ENCODE peak calls at places on chromosomes 12 and 14, in eight cellular contexts. Z is body of pancreas, F is fibroblast of mammary gland, G is ovary, D is colonic mucosa, J is sigmoid colon, P is prostate gland, K is kidney. O is an unnamed sample.
A peak's percentile ranks its signal among the peaks of the same experiment; 100 is the strongest.

GRCh38 chr12:43835656-43836454 is at the start of gene TMEM117:
- DNase-seq in Z (peak; percentile 77), F (peak; percentile 45), G (peak; percentile 63), D (peak; percentile 67), J (peak; percentile 84), P (peak; percentile 55), K (peak; percentile 88), O (peak; percentile 84)

GRCh38 chr14:88613552-88614010 is 50.7 kb downstream of the ZC3H14 start:
- DNase-seq in Z (peak; percentile 51), F (peak; percentile 65), G (no peak), D (no peak), J (no peak), P (peak; percentile 27), K (no peak), O (no peak)

GRCh38 chr12:38053655-38054464 is 262.7 kb upstream of the ALG10B start:
- DNase-seq in Z (peak; percentile 80), F (no peak), G (no peak), D (peak; percentile 48), J (no peak), P (no peak), K (peak; percentile 82), O (no peak)

GRCh38 chr12:53180270-53180930 is at the start of the genes CSAD and ZNF740:
- DNase-seq in Z (peak; percentile 96), F (peak; percentile 96), G (peak; percentile 98), D (peak; percentile 98), J (peak; percentile 99), P (peak; percentile 96), K (peak; percentile 100), O (peak; percentile 99)

GRCh38 chr12:106769078-106769477 is 5.4 kb upstream of the RIC8B start:
- DNase-seq in Z (peak; percentile 38), F (peak; percentile 70), G (no peak), D (no peak), J (no peak), P (no peak), K (no peak), O (no peak)

GRCh38 chr12:68224613-68225285 is 861 bp downstream of the IL26 start:
- DNase-seq in Z (no peak), F (peak; percentile 65), G (no peak), D (no peak), J (no peak), P (no peak), K (no peak), O (no peak)

GRCh38 chr12:119308743-119309456 is 25.6 kb upstream of the CCDC60 start:
- DNase-seq in Z (no peak), F (no peak), G (no peak), D (no peak), J (no peak), P (no peak), K (no peak), O (peak; percentile 35)

GRCh38 chr12:575948-576612 is 87.2 kb downstream of the NINJ2 start:
- DNase-seq in Z (peak; percentile 77), F (peak; percentile 58), G (peak; percentile 63), D (peak; percentile 83), J (peak; percentile 87), P (peak; percentile 33), K (peak; percentile 92), O (peak; percentile 77)

GRCh38 chr14:38238332-38238731 is 17.6 kb downstream of the CLEC14A start:
- DNase-seq in Z (no peak), F (peak; percentile 44), G (no peak), D (no peak), J (no peak), P (no peak), K (no peak), O (no peak)

GRCh38 chr12:94148841-94149780 is 734 bp downstream of the PLXNC1 start:
- DNase-seq in Z (peak; percentile 15), F (peak; percentile 31), G (peak; percentile 58), D (peak; percentile 50), J (no peak), P (no peak), K (peak; percentile 85), O (peak; percentile 35)

GRCh38 chr12:103247531-103247930 is 248.2 kb downstream of the C12orf42 start:
- DNase-seq in Z (no peak), F (no peak), G (no peak), D (no peak), J (no peak), P (no peak), K (no peak), O (no peak)

GRCh38 chr12:49777800-49778748 is 36.7 kb downstream of the TMBIM6 start:
- DNase-seq in Z (peak; percentile 79), F (peak; percentile 19), G (no peak), D (peak; percentile 74), J (no peak), P (peak; percentile 40), K (peak; percentile 85), O (peak; percentile 40)

GRCh38 chr12:106070147-106070546 is 68.6 kb downstream of the NUAK1 start:
- DNase-seq in Z (no peak), F (no peak), G (no peak), D (no peak), J (no peak), P (no peak), K (no peak), O (no peak)

GRCh38 chr14:92552066-92552465 is 38.5 kb downstream of the RIN3 start:
- DNase-seq in Z (no peak), F (no peak), G (no peak), D (no peak), J (no peak), P (no peak), K (no peak), O (no peak)

DNA sequence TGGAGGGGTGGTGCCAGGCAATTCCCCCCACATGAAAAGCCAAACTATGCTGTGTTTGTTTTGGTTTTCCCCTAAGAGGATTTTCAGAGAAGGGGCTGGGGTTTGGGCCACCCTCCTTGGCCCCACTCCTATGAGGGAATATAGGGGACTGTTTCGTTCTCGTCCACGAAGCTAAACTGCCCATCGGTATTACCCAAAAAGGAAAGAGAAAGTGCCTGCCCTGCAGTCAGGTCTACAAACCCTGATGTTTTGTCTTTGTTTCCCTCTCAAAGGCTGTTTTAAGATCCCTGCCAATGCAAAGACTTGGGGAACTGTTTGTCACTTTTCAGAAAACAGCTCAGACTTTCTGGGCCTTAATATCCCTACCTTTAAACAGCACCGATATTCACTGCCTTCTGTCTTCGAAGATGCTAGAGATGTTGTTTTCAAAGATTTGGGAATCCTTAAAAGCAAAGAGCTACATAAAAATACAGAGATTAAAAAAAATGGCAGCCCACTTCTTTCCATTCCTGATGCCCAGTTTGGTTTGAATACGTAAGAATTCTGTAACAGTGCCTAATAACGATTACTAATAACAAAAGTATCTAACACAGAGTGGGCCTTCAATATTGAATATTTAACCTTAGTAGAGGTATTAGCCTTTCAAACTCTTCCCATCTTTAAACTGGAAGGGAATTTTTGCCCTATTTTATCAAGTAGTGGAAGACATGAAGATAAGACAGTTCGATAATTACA is 518.4 kb downstream of the MED13L start:
- DNase-seq in Z (no peak), F (no peak), G (no peak), D (no peak), J (no peak), P (peak; percentile 69), K (no peak), O (no peak)
- H3K4me3 ChIP-seq in Z (no peak overlapping the region), F (no peak overlapping the region), G (no peak overlapping the region), D (no peak overlapping the region), J (no peak overlapping the region), P (peak overlapping the region; percentile 31), K (no peak overlapping the region), O (no peak overlapping the region)

GRCh38 chr12:57547366-57548315 is 649 bp upstream of the DCTN2 start:
- DNase-seq in Z (no peak), F (no peak), G (no peak), D (no peak), J (no peak), P (no peak), K (no peak), O (no peak)
- H3K4me3 ChIP-seq in Z (peak overlapping the region; percentile 53), F (peak overlapping the region; percentile 73), G (peak overlapping the region; percentile 79), D (peak overlapping the region; percentile 79), J (no peak overlapping the region), P (peak overlapping the region; percentile 99), K (peak overlapping the region; percentile 62), O (peak overlapping the region; percentile 99)

GRCh38 chr12:122129131-122129530 is 44.9 kb downstream of the IL31 start:
- DNase-seq in Z (no peak), F (no peak), G (no peak), D (no peak), J (no peak), P (no peak), K (no peak), O (no peak)

GRCh38 chr12:122128481-122128880 is 45.5 kb downstream of the IL31 start:
- DNase-seq in Z (no peak), F (no peak), G (no peak), D (no peak), J (no peak), P (no peak), K (no peak), O (no peak)

GRCh38 chr12:122126342-122126635 is 47.7 kb downstream of the IL31 start:
- DNase-seq in Z (no peak), F (no peak), G (no peak), D (no peak), J (no peak), P (no peak), K (peak; percentile 35), O (peak; percentile 20)

GRCh38 chr12:122126713-122127597 is 47.1 kb downstream of the IL31 start:
- DNase-seq in Z (no peak), F (no peak), G (no peak), D (no peak), J (no peak), P (no peak), K (peak; percentile 59), O (no peak)

GRCh38 chr12:122127839-122128238 is 46.2 kb downstream of the IL31 start:
- DNase-seq in Z (no peak), F (no peak), G (no peak), D (no peak), J (no peak), P (no peak), K (no peak), O (no peak)
- H3K4me3 ChIP-seq in Z (no peak overlapping the region), F (no peak overlapping the region), G (no peak overlapping the region), D (no peak overlapping the region), J (no peak overlapping the region), P (no peak overlapping the region), K (no peak overlapping the region), O (no peak overlapping the region)

GRCh38 chr12:47074757-47075156 is 4.7 kb upstream of the PCED1B start:
- DNase-seq in Z (no peak), F (no peak), G (no peak), D (no peak), J (no peak), P (no peak), K (no peak), O (no peak)
- H3K4me3 ChIP-seq in Z (no peak overlapping the region), F (no peak overlapping the region), G (no peak overlapping the region), D (no peak overlapping the region), J (no peak overlapping the region), P (no peak overlapping the region), K (no peak overlapping the region), O (no peak overlapping the region)

DNA sequence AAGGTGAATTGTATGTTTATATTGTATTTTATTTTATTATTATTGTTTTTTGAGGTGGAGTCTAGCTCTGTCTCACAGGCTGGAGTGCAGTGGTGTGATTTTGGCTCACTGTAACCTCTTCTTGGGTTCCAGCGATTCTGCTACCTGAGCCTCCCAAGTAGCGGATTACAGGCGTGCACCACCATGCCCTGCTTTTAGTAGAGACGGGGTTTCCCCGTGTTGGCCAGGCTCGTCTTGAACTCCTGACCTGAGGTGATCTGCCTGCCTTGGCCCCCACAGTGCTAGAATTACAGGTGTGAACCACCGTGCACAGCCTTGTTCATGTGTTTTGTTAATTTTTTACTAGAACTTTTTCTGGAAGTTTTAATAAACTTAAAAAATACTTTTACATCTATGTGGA is 3.8 kb downstream of the ATF7IP start:
- DNase-seq in Z (no peak), F (no peak), G (no peak), D (no peak), J (no peak), P (no peak), K (no peak), O (no peak)
- H3K4me3 ChIP-seq in Z (no peak overlapping the region), F (no peak overlapping the region), G (no peak overlapping the region), D (no peak overlapping the region), J (no peak overlapping the region), P (no peak overlapping the region), K (no peak overlapping the region), O (no peak overlapping the region)

O was measured in heart left ventricle.